ENCODE peak calls at places on chromosomes 5 and 9, in five cellular contexts. V is esophagus squamous epithelium, D is lower lobe of right lung, G is left lung, T is GM23338. N is an unnamed sample.

GRCh38 chr9:98702340-98702739 is 6.4 kb downstream of the GABBR2 start:
- DNase-seq in V (no peak), D (no peak), G (no peak), T (no peak), N (no peak)

GRCh38 chr5:95734916-95735315 is 3.8 kb downstream of the RHOBTB3 start:
- DNase-seq in V (no peak), D (no peak), G (no peak), T (no peak), N (no peak)

GRCh38 chr5:146744358-146744757 is 134.2 kb downstream of the PPP2R2B start:
- DNase-seq in V (no peak), D (no peak), G (no peak), T (no peak), N (no peak)

GRCh38 chr9:131334568-131335105 is 45.1 kb downstream of the PLPP7 start:
- DNase-seq in V (no peak), D (peak; percentile 41), G (no peak), T (no peak), N (no peak)

GRCh38 chr9:120832766-120833165 is 10.0 kb downstream of the PSMD5 start:
- DNase-seq in V (no peak), D (no peak), G (no peak), T (no peak), N (no peak)

GRCh38 chr5:103450333-103451061 is 112.1 kb downstream of the NUDT12 start:
- DNase-seq in V (no peak), D (no peak), G (no peak), T (no peak), N (no peak)

GRCh38 chr5:82584631-82585030 is 306.5 kb upstream of the RPS23 start:
- DNase-seq in V (no peak), D (no peak), G (no peak), T (no peak), N (no peak)

GRCh38 chr5:7074176-7074575 is 321.8 kb upstream of the ADCY2 start:
- DNase-seq in V (no peak), D (no peak), G (no peak), T (no peak), N (no peak)

GRCh38 chr9:92738661-92739081 is 26.0 kb downstream of the BICD2 start:
- DNase-seq in V (no peak), D (no peak), G (peak; percentile 33), T (no peak), N (peak; percentile 38)

GRCh38 chr5:128825826-128826225 is 139.5 kb upstream of the SLC27A6 start:
- DNase-seq in V (no peak), D (no peak), G (no peak), T (no peak), N (no peak)

GRCh38 chr5:63613430-63613829 is 348.8 kb downstream of the HTR1A start:
- DNase-seq in V (no peak), D (no peak), G (no peak), T (no peak), N (no peak)

GRCh38 chr9:115262477-115262876 is 144.5 kb upstream of the TNC start:
- DNase-seq in V (no peak), D (peak; percentile 79), G (peak; percentile 81), T (no peak), N (no peak)

GRCh38 chr5:68557162-68557936 is 341.8 kb downstream of the PIK3R1 start:
- DNase-seq in V (no peak), D (no peak), G (no peak), T (no peak), N (no peak)

GRCh38 chr5:10214036-10214435 is 35.7 kb downstream of the ATPSCKMT start:
- DNase-seq in V (no peak), D (no peak), G (no peak), T (no peak), N (no peak)

GRCh38 chr9:117574099-117574498 is 130.1 kb upstream of the TLR4 start:
- DNase-seq in V (no peak), D (no peak), G (no peak), T (no peak), N (no peak)

GRCh38 chr9:93305497-93306020 is 121.6 kb downstream of the WNK2 start:
- DNase-seq in V (no peak), D (peak; percentile 38), G (no peak), T (no peak), N (peak; percentile 46)

GRCh38 chr9:21513431-21513830 is 31.3 kb upstream of the IFNE start:
- DNase-seq in V (no peak), D (no peak), G (no peak), T (no peak), N (no peak)

GRCh38 chr9:121568541-121569265 is 69.1 kb upstream of the GGTA1 start:
- DNase-seq in V (no peak), D (no peak), G (no peak), T (no peak), N (no peak)

GRCh38 chr5:10485897-10486296 is 44.2 kb downstream of the ROPN1L start:
- DNase-seq in V (no peak), D (no peak), G (no peak), T (no peak), N (no peak)

GRCh38 chr5:150247726-150248125 is 41.8 kb downstream of the CAMK2A start:
- DNase-seq in V (no peak), D (no peak), G (no peak), T (no peak), N (no peak)

GRCh38 chr5:68271124-68271523 is 55.6 kb downstream of the PIK3R1 start:
- DNase-seq in V (no peak), D (no peak), G (no peak), T (no peak), N (no peak)

GRCh38 chr5:34657550-34657921 is 1.4 kb downstream of the RAI14 start:
- DNase-seq in V (no peak), D (no peak), G (no peak), T (peak; percentile 67), N (no peak)

GRCh38 chr9:85212887-85213286 is 528.9 kb downstream of the AGTPBP1 start:
- DNase-seq in V (no peak), D (no peak), G (no peak), T (no peak), N (no peak)

GRCh38 chr5:143229896-143230675 is 173.4 kb downstream of the NR3C1 start:
- DNase-seq in V (no peak), D (no peak), G (no peak), T (no peak), N (no peak)

GRCh38 chr5:163177971-163178370 is 259.4 kb upstream of the CCNG1 start:
- DNase-seq in V (no peak), D (no peak), G (no peak), T (no peak), N (no peak)

GRCh38 chr9:38003230-38003629 is 65.8 kb downstream of the SHB start:
- DNase-seq in V (no peak), D (no peak), G (no peak), T (no peak), N (no peak)

GRCh38 chr5:87069974-87070608 is 197.6 kb upstream of the RASA1 start:
- DNase-seq in V (no peak), D (no peak), G (no peak), T (peak; percentile 38), N (peak; percentile 48)

GRCh38 chr5:8984386-8984785 is 561.5 kb downstream of the SEMA5A start:
- DNase-seq in V (no peak), D (no peak), G (no peak), T (no peak), N (no peak)

GRCh38 chr5:2066373-2066772 is 183.6 kb upstream of the IRX4 start:
- DNase-seq in V (no peak), D (no peak), G (no peak), T (no peak), N (no peak)

GRCh38 chr5:171367424-171368370 is 20.0 kb upstream of the NPM1 start:
- DNase-seq in V (no peak), D (no peak), G (no peak), T (no peak), N (no peak)

GRCh38 chr9:6758418-6759113 is 793 bp downstream of the KDM4C start:
- DNase-seq in V (no peak), D (peak; percentile 69), G (peak; percentile 63), T (peak; percentile 62), N (peak; percentile 63)

GRCh38 chr9:25177858-25178257 is 500.4 kb downstream of the TUSC1 start:
- DNase-seq in V (no peak), D (no peak), G (no peak), T (no peak), N (no peak)

GRCh38 chr9:71901695-71902094 is 9.3 kb downstream of the ABHD17B start:
- DNase-seq in V (no peak), D (no peak), G (no peak), T (peak; percentile 51), N (no peak)

GRCh38 chr9:71909887-71910601 is 949 bp downstream of the ABHD17B start:
- DNase-seq in V (no peak), D (peak; percentile 75), G (peak; percentile 68), T (peak; percentile 76), N (peak; percentile 80)

DNA sequence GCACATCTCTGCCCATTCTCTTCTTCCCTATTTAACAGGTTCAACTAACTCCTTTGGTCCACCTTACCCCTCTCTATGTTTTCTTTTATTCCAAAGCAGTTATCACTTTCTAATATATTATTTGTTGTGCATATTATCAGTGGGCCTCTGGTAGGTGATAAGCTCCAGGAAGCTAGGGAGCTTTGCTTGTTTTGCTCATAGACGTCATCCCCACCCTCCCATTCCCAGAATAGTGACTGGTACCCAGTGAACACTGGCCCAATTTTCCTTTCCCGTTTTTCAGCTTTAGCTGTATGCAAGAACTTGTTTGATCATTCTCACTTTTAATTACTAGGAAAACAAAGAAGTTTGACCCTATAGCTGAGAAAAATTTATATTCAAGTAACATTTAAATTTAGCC is 6.9 kb downstream of the ABHD17B start:
- DNase-seq in V (no peak), D (no peak), G (no peak), T (no peak), N (no peak)
- H3K27ac ChIP-seq in V (no peak overlapping the region), D (no peak overlapping the region), G (no peak overlapping the region), T (no peak overlapping the region), N (no peak overlapping the region)

DNA sequence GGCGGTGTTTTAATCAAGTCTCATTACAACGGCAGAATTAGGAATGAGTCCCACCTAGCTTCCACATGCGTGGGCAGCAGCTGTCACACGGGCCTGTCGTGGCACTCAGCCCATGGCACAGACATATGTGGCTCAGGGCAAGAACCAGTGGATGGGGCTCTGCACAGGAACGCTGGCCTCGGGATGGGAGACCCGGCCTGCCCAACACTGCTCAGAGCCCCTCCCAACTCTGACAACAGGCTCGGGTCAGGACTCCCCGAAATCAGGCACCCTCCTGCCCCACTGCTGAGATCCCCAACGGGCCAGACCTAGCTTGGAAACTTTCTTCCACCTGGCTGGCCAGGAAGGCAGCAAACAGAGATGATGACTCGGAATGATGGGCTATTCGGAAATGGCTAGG is 4.9 kb upstream of the SURF6 start:
- DNase-seq in V (no peak), D (no peak), G (no peak), T (no peak), N (no peak)
- H3K4me3 ChIP-seq in V (no peak overlapping the region), D (peak overlapping the region; percentile 7), G (no peak overlapping the region), T (no peak overlapping the region), N (no peak overlapping the region)

GRCh38 chr5:180069589-180070247 is 1.8 kb downstream of the RNF130 start:
- DNase-seq in V (no peak), D (peak; percentile 60), G (peak; percentile 77), T (no peak), N (peak; percentile 62)
- TF ChIP-seq CTCF in V (no peak), D (no peak), G (no peak), T (no peak), N (no peak)

DNA sequence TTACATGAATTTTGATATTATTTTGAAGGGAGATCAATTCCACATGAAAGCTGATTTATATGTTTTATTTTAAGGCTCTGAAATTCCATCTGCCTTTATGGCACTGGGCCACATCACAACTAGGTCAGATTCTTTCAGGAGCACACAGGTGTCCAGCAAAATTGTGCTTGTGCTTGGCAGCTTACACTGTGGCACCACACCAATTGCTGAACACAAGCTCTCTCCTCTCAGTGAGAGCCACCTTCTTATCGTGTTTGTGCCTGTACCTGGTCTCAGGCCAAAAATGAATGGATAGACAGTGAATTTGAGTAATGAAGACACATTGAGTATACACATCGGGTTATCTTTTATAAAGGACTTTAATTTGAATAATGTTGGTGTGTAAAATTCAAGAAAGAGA is 200.3 kb downstream of the CDH10 start:
- DNase-seq in V (no peak), D (no peak), G (no peak), T (no peak), N (no peak)
- H3K27ac ChIP-seq in V (no peak overlapping the region), D (no peak overlapping the region), G (no peak overlapping the region), T (no peak overlapping the region), N (no peak overlapping the region)